ENCODE peak calls at places on chromosomes 7 and 10, in seven cellular contexts. I, F, L, W, D, O and N are unnamed samples.

GRCh38 chr7:31106303-31107105 is 54.4 kb downstream of the ADCYAP1R1 start:
- DNase-seq in I (no peak), F (no peak), L (no peak), W (no peak), D (no peak), O (no peak), N (no peak)

GRCh38 chr7:96654630-96655188 is 54.9 kb downstream of the SEM1 start:
- DNase-seq in I (no peak), F (no peak), L (no peak), W (no peak), D (no peak), O (no peak), N (no peak)

GRCh38 chr10:86961481-86962091 is 3.2 kb downstream of the SNCG start:
- DNase-seq in I (peak; percentile 55), F (no peak), L (peak; percentile 63), W (no peak), D (no peak), O (no peak), N (no peak)

GRCh38 chr7:111844904-111845662 is 282.8 kb upstream of the IMMP2L start:
- DNase-seq in I (no peak), F (no peak), L (no peak), W (no peak), D (no peak), O (no peak), N (no peak)

GRCh38 chr7:90708841-90709317 is 112.8 kb downstream of the CDK14 start:
- DNase-seq in I (no peak), F (peak; percentile 22), L (no peak), W (no peak), D (no peak), O (no peak), N (no peak)

GRCh38 chr10:80769700-80770160 is 232.0 kb downstream of the SH2D4B start:
- DNase-seq in I (no peak), F (no peak), L (no peak), W (no peak), D (no peak), O (no peak), N (no peak)

GRCh38 chr7:73941836-73942551 is 81.0 kb downstream of the TMEM270 start:
- DNase-seq in I (peak; percentile 18), F (peak; percentile 64), L (no peak), W (no peak), D (no peak), O (no peak), N (peak; percentile 31)

GRCh38 chr7:65609131-65609530 is 235.5 kb downstream of the ZNF92 start:
- DNase-seq in I (no peak), F (no peak), L (no peak), W (no peak), D (no peak), O (no peak), N (no peak)

GRCh38 chr10:74067373-74068370 is 69.8 kb downstream of the VCL start:
- DNase-seq in I (no peak), F (no peak), L (no peak), W (no peak), D (no peak), O (peak; percentile 64), N (no peak)

GRCh38 chr7:7565746-7566650 is 686 bp upstream of the MIOS start:
- DNase-seq in I (no peak), F (peak; percentile 65), L (peak; percentile 48), W (no peak), D (no peak), O (no peak), N (no peak)

GRCh38 chr10:133238066-133238804 is 580 bp downstream of the VENTX start:
- DNase-seq in I (no peak), F (no peak), L (no peak), W (no peak), D (no peak), O (no peak), N (no peak)

GRCh38 chr7:38584443-38585210 is 46.5 kb downstream of the AMPH start:
- DNase-seq in I (peak; percentile 71), F (no peak), L (no peak), W (no peak), D (no peak), O (peak; percentile 31), N (peak; percentile 50)

GRCh38 chr10:102408728-102409603 is 9.6 kb downstream of the PSD start:
- DNase-seq in I (peak; percentile 44), F (no peak), L (peak; percentile 69), W (no peak), D (no peak), O (peak; percentile 30), N (no peak)

GRCh38 chr10:80201592-80202256 is 3.6 kb downstream of the ANXA11 start:
- DNase-seq in I (no peak), F (no peak), L (no peak), W (no peak), D (no peak), O (no peak), N (no peak)

DNA sequence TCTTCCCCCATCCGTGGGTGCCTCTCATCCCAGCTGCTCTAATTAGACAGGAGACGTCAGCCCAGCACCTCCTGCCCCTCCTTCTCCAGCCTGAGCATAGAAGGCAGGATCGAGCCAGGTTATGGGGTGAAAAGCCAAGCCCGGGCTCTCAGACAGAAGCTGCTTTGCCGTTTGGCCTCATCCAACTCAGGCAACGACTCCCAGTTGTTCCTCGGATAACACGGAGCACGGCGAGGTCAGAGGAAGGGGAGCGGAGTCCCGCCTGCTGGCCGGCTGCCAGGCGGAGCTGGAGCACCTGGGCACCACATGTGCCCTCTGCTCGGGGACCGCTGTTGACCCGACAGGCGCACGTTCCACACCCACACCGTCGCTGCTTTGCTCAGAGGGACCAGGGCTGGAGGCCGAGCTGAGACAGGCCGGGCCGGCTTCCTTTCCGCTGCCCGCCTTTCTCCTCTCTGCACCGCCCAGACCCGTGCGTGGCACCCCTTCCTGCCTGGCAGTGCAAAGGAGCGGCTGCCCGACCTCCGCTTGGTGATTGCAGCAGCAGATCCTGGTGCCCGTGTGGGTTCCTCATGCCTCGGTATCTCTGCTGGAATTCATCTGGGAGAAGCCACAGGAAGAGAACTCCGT is 21.6 kb upstream of the UNCX start:
- DNase-seq in I (no peak), F (no peak), L (peak; percentile 71), W (no peak), D (no peak), O (no peak), N (no peak)
- H3K4me3 ChIP-seq in I (no peak overlapping the region), F (no peak overlapping the region), L (no peak overlapping the region), W (no peak overlapping the region), D (no peak overlapping the region), O (no peak overlapping the region), N (no peak overlapping the region)

GRCh38 chr10:100739516-100740368 is 5.6 kb upstream of the PAX2 start:
- DNase-seq in I (no peak), F (no peak), L (peak; percentile 74), W (no peak), D (no peak), O (no peak), N (no peak)

GRCh38 chr10:100736809-100737358 is 8.5 kb upstream of the PAX2 start:
- DNase-seq in I (no peak), F (no peak), L (no peak), W (no peak), D (no peak), O (no peak), N (no peak)

GRCh38 chr10:100737359-100738054 is 7.9 kb upstream of the PAX2 start:
- DNase-seq in I (no peak), F (no peak), L (no peak), W (no peak), D (no peak), O (no peak), N (no peak)

GRCh38 chr10:100736144-100736808 is 9.1 kb upstream of the PAX2 start:
- DNase-seq in I (no peak), F (no peak), L (no peak), W (no peak), D (no peak), O (no peak), N (no peak)

DNA sequence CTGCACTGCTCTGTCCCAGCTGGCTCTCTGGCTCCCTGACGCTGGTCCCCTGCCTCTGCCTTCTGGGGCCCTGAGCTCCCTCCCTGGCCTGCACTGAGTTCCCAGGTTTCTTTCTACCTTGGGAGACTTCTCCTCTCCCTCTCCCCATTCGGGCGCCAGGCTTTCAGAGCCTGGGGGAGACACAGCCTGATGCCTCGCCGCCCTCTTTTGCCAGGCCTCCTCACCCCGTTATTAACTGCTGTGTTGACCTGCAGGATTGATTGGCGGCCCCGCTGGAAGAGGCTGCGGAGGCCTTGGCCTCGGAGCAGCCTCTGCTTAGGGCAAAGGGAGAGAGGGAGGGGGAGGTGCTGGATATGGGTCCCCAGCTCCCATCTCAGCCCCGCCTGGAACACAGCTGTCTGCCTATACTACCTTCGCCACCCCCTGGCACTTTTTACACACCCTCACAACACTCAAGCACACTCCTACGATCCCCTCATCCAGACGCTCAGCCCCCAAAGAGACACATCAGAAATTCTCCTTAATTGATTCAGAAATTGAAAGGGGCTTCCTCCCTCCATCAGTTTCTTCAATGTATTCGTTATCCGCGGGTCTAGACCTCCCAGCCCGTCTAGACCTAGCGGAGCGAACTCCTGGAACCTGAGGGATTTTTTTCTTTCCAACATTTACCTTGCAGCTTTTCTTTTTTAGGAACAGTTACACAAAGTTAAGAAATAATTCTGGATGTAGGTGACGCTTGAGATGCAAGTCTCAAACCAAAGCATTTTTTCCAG is 7.1 kb upstream of the PAX2 start:
- DNase-seq in I (no peak), F (no peak), L (no peak), W (no peak), D (no peak), O (no peak), N (no peak)
- H3K4me3 ChIP-seq in I (no peak overlapping the region), F (peak overlapping the region; percentile 54), L (no peak overlapping the region), W (no peak overlapping the region), D (no peak overlapping the region), O (no peak overlapping the region), N (no peak overlapping the region)

DNA sequence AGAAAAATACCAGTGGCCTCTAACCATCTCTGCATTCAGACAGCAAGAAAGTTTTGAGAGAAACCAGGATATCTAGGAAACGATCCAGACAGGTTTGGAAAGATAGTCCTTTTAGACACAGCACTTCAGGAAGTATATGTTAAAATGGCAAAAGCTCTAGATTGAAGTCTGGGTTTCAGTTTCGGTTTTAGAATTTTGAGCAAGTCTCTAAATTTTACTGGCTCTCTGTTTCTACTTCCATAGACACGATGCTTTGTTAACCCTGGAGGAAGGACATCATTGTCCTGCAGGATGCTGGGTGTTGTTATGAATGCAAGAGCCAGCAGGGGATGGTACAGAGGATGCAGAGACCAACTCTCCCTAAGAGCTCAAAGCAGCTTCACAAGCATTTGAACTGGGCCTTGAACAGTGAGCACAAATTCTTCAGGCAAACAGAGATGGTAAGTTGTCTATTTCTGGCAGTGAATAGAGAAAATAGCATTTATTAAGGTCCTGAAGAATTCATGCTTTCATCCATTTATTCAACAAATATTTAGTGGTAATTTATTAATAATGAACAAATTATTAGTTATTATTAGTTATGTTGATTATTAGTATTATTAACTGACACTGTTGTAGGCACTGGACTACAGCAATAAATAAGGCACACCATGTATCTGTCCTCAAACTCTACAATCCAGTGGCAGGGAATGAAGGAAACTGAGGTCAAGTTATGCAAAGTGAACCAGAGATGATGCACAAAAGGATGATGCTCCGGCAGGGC is 152.7 kb upstream of the NRP1 start:
- DNase-seq in I (peak; percentile 9), F (no peak), L (no peak), W (no peak), D (no peak), O (peak; percentile 45), N (no peak)
- H3K4me3 ChIP-seq in I (no peak overlapping the region), F (no peak overlapping the region), L (no peak overlapping the region), W (no peak overlapping the region), D (no peak overlapping the region), O (no peak overlapping the region), N (no peak overlapping the region)

GRCh38 chr7:24819916-24820689 is 62.8 kb upstream of the GSDME start:
- DNase-seq in I (peak; percentile 90), F (peak; percentile 82), L (peak; percentile 87), W (peak; percentile 9), D (peak; percentile 76), O (peak; percentile 92), N (peak; percentile 34)
- H3K4me3 ChIP-seq in I (no peak overlapping the region), F (no peak overlapping the region), L (no peak overlapping the region), W (no peak overlapping the region), D (no peak overlapping the region), O (no peak overlapping the region), N (no peak overlapping the region)

GRCh38 chr10:7412482-7413251 is 1.8 kb upstream of the SFMBT2 start:
- DNase-seq in I (no peak), F (no peak), L (peak; percentile 80), W (no peak), D (no peak), O (no peak), N (no peak)
- H3K4me3 ChIP-seq in I (no peak overlapping the region), F (no peak overlapping the region), L (peak overlapping the region; percentile 8), W (peak overlapping the region; percentile 72), D (no peak overlapping the region), O (no peak overlapping the region), N (no peak overlapping the region)